ENCODE peak calls at places on chromosomes 16 and 17, in seven cellular contexts. C is HCT116, E is fibroblast of lung, V is lower lobe of right lung, L is AG04450, F is IMR-90, Z is Peyer's patch. I is an unnamed sample.

GRCh38 chr16:29868396-29868795 is 5.4 kb upstream of the CDIPT start:
- DNase-seq in C (no peak), L (no peak), E (no peak), F (no peak), Z (no peak), V (no peak), I (no peak)

GRCh38 chr16:89958068-89958467 is 9.5 kb downstream of the DEF8 start:
- DNase-seq in E (peak), L (no peak), V (peak), C (peak), Z (no peak), F (peak), I (no peak)

GRCh38 chr17:81581758-81582157 is 29.6 kb upstream of the FAAP100 start:
- DNase-seq in F (no peak), C (no peak), E (no peak), L (no peak), Z (no peak), V (no peak), I (no peak)

GRCh38 chr17:76148015-76148326 is 6.9 kb upstream of the FOXJ1 start:
- DNase-seq in F (no peak), C (no peak), L (no peak), V (no peak), Z (no peak), E (no peak), I (no peak)

GRCh38 chr17:37107406-37108083 is 158.8 kb downstream of the AATF start:
- DNase-seq in V (peak), L (no peak), F (peak), E (peak), C (no peak), Z (no peak), I (no peak)

GRCh38 chr16:26599786-26600107 is 467.0 kb upstream of the C16orf82 start:
- DNase-seq in E (no peak), Z (no peak), V (no peak), F (no peak), L (no peak), C (no peak), I (peak)

GRCh38 chr17:7327056-7327455 is 2.1 kb downstream of the NEURL4 start:
- DNase-seq in C (no peak), V (no peak), L (no peak), E (no peak), Z (no peak), F (no peak), I (no peak)

GRCh38 chr16:49431040-49431439 is 57.4 kb downstream of the C16orf78 start:
- DNase-seq in E (no peak), V (no peak), L (no peak), Z (no peak), C (no peak), F (no peak), I (no peak)

GRCh38 chr17:30345527-30346075 is 11.7 kb upstream of the TMIGD1 start:
- DNase-seq in V (no peak), C (no peak), F (no peak), Z (no peak), E (no peak), L (no peak), I (peak)

GRCh38 chr17:13835151-13835550 is 233.4 kb upstream of the HS3ST3A1 start:
- DNase-seq in F (no peak), L (no peak), C (no peak), Z (no peak), E (peak), V (no peak), I (no peak)

GRCh38 chr16:70432304-70432799 is 6.5 kb downstream of the ST3GAL2 start:
- DNase-seq in C (no peak), E (no peak), F (no peak), Z (no peak), L (no peak), V (no peak), I (no peak)

GRCh38 chr16:75256059-75256870 is 4.8 kb upstream of the BCAR1 start:
- DNase-seq in Z (no peak), C (no peak), L (no peak), E (no peak), F (no peak), V (peak), I (no peak)

GRCh38 chr16:84833542-84834402 is 14.0 kb downstream of the CRISPLD2 start:
- DNase-seq in C (no peak), F (no peak), Z (no peak), L (no peak), E (no peak), V (no peak), I (no peak)
- H3K4me3 ChIP-seq in C (no peak), F (no peak), Z (no peak), L (no peak), E (no peak), V (no peak), I (peak)

DNA sequence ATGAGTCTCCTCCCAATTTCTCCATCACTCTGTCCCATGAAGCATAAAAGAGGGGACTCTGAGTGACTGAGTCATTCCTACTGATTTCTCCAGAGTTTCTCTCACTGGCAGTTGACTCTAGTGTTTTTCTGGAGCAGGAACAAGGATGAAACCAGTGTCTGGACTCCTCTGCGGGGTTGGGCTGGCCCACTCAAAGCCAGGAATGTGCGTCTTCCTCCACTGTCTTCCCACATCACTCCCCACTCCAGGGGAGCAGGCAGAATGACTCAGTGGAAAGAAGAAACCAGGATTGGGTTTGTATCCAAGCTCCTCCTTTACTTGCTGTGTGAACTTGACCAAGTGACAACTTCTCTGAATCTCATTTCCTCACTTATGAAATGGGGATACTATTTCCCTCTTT is 497.5 kb upstream of the SALL1 start:
- DNase-seq in Z (no peak), F (no peak), V (no peak), E (peak), L (no peak), C (no peak), I (no peak)
- H3K27ac ChIP-seq in Z (no peak), F (no peak), V (no peak), E (no peak), L (no peak), C (no peak), I (no peak)

DNA sequence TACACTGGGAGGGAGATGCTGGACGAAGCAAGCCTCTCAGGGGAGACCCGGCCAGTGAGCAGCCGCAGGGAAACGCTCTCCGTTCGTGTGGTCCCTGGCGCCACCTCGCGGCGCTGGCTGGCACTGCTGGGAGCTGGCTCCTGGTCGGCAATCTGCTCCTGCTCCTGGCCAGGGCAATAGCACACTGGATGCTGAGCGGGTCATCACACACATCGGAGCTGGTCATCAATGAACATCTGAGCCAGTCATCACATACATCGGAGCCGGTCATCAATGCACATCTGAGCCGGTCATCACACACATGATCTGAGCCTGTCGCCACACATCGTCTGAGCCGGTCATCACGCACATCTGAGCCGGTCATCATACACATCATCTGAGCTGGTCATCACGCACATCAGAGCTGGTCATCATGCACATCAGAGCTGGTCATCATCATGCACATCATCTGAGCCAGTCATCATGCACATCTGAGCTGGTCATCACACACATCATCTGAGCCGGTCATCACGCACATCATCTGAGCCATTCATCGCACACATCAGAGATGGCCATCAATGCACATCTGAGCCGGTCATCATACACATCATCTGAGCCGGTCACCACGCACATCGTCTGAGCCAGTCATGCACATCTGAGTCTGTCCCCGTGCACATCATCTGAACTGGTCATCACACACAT is 217.4 kb downstream of the RBFOX3 start:
- DNase-seq in Z (peak), E (peak), L (peak), V (peak), F (peak), C (peak), I (peak)
- H3K4me3 ChIP-seq in Z (no peak), E (no peak), L (no peak), V (no peak), F (no peak), C (no peak), I (no peak)

GRCh38 chr17:73250851-73251640 is 10.6 kb downstream of the CPSF4L start:
- DNase-seq in F (no peak), C (no peak), L (no peak), V (no peak), Z (no peak), E (no peak), I (no peak)
- H3K27ac ChIP-seq in F (no peak), C (no peak), L (no peak), V (no peak), Z (no peak), E (no peak), I (no peak)

GRCh38 chr17:978110-979093 is 1.2 kb downstream of the NXN start:
- DNase-seq in E (peak), V (no peak), C (no peak), F (peak), L (no peak), Z (peak), I (no peak)
- H3K4me3 ChIP-seq in E (peak), V (peak), C (peak), F (peak), L (peak), Z (peak), I (peak)

GRCh38 chr17:75077072-75077489 is 10.7 kb upstream of the SLC16A5 start:
- DNase-seq in F (no peak), Z (peak), L (no peak), C (no peak), E (no peak), V (no peak), I (no peak)
- H3K27ac ChIP-seq in F (no peak), Z (peak), L (no peak), C (peak), E (no peak), V (peak), I (peak)

GRCh38 chr16:17585449-17586080 is 114.8 kb upstream of the XYLT1 start:
- DNase-seq in Z (no peak), L (no peak), V (no peak), F (no peak), C (no peak), E (no peak), I (no peak)
- H3K4me3 ChIP-seq in Z (no peak), L (no peak), V (no peak), F (no peak), C (no peak), E (no peak), I (no peak)

GRCh38 chr16:22232277-22233049 is 26.4 kb downstream of the EEF2K start:
- DNase-seq in Z (peak), C (peak), E (peak), V (peak), L (no peak), F (peak), I (no peak)
- H3K27ac ChIP-seq in Z (no peak), C (peak), E (no peak), V (peak), L (peak), F (no peak), I (peak)

DNA sequence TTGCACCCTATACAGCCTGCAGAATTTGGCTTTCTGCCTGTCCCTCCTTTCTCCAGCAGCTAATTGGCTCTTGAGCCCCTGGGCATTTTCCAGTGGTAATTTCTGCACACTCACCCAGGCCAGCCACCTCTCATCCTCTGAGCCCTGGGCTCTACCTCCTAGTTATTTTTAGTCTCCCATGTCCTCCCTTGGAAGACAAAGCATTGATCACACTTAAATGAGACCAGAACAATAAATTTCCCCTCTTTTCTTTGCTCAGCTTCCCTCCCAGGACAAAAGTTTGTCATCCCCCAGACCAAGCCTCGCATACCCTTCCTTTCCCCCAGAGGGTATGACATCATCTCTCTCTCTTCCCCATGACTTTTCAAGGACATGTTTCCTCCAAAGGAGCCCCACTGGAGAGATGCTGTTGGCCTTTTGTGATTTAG is 38.1 kb downstream of the C17orf75 start:
- DNase-seq in C (no peak), L (no peak), V (no peak), Z (no peak), E (no peak), F (no peak), I (no peak)
- H3K4me3 ChIP-seq in C (no peak), L (no peak), V (no peak), Z (no peak), E (no peak), F (no peak), I (no peak)